ENCODE peak calls at places on chromosomes 16 and 17, in four cellular contexts. E is fibroblast of lung, P is AG09309, V is activated B cell treated with CpG ODN at 0.5 μM for 24 hours. M is an unnamed sample.

GRCh38 chr17:10616502-10617119 is 40.5 kb downstream of the MYH3 start:
- DNase-seq in E (peak), V (peak), P (peak), M (peak)

GRCh38 chr17:7497228-7497627 is 13.1 kb downstream of the POLR2A start:
- DNase-seq in E (no peak), V (no peak), P (no peak), M (no peak)

GRCh38 chr16:68800257-68800875 is 43.0 kb upstream of the TANGO6 start:
- DNase-seq in P (peak), E (peak), V (peak), M (peak)

GRCh38 chr16:28879261-28879840 is 1.1 kb downstream of the ATP2A1 start:
- DNase-seq in P (no peak), V (no peak), E (no peak), M (no peak)

GRCh38 chr17:64051153-64051552 is 30.7 kb upstream of the ICAM2 start:
- DNase-seq in P (no peak), V (no peak), E (no peak), M (no peak)

GRCh38 chr17:14864127-14864526 is 401.0 kb downstream of the PMP22 start:
- DNase-seq in E (no peak), P (no peak), V (no peak), M (no peak)

GRCh38 chr17:15348030-15348429 is 6.6 kb upstream of the TEKT3 start:
- DNase-seq in V (no peak), E (peak), P (no peak), M (no peak)

GRCh38 chr17:57726213-57726612 is 18.9 kb downstream of the CCDC182 start:
- DNase-seq in V (no peak), P (no peak), E (no peak), M (no peak)

GRCh38 chr17:63741251-63742049 is at the start of gene STRADA:
- DNase-seq in V (peak), P (peak), E (peak), M (peak)

GRCh38 chr17:79929257-79930076 is 90.2 kb upstream of the CBX4 start:
- DNase-seq in P (no peak), V (no peak), E (no peak), M (no peak)

GRCh38 chr17:58491510-58492045 is 3.4 kb upstream of the HSF5 start:
- DNase-seq in P (no peak), E (no peak), V (no peak), M (no peak)

GRCh38 chr16:89365044-89365467 is 125.3 kb downstream of the ANKRD11 start:
- DNase-seq in E (no peak), V (no peak), P (peak), M (peak)

GRCh38 chr16:53775821-53776431 is 72.0 kb downstream of the FTO start:
- DNase-seq in V (no peak), E (peak), P (peak), M (no peak)

GRCh38 chr17:73240561-73240960 is 21.1 kb downstream of the CPSF4L start:
- DNase-seq in P (no peak), E (no peak), V (no peak), M (no peak)

DNA sequence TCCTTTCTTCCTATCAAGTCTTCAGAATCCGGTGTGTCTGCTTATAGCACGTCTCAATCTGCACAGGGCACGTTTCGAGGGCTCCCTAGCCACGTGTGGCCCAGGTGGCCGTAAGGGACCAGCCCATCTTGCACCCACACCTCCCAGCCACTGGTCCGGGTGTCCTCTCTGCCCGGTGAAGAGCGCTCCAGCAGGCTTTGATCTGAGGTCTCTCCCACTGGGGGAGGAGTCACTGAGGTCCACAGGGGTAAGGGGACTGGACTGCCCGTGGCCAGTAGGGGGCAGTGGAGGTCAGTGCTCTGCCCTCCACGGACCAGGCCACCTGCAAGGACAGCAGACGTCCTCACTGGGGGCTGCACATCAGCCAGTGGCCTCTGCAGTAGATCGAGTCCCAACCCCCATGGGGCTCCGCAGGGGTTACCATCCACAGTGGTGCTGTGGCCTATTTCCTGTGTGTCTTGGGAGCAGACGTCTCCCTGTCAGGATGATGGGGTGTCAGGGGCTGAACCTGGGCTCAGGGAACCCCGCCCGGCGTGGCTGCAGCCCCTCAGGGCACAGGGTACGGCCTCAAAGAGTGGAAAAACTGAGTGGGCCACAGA is 204.1 kb upstream of the CIBAR2 start:
- DNase-seq in P (no peak), V (no peak), E (peak), M (peak)
- TF ChIP-seq CTCF in P (peak), V (no peak), E (peak), M (peak)

GRCh38 chr17:17954079-17954478 is 18.1 kb downstream of the TOM1L2 start:
- DNase-seq in P (no peak), V (no peak), E (no peak), M (no peak)

GRCh38 chr17:17950806-17951205 is 21.4 kb downstream of the TOM1L2 start:
- DNase-seq in E (no peak), V (no peak), P (no peak), M (no peak)

GRCh38 chr17:17951524-17951923 is 20.7 kb downstream of the TOM1L2 start:
- DNase-seq in E (no peak), V (no peak), P (no peak), M (no peak)

GRCh38 chr17:17950347-17950746 is 21.9 kb downstream of the TOM1L2 start:
- DNase-seq in E (no peak), V (no peak), P (no peak), M (no peak)

GRCh38 chr17:17952691-17953090 is 19.5 kb downstream of the TOM1L2 start:
- DNase-seq in P (no peak), V (no peak), E (no peak), M (no peak)
- TF ChIP-seq CTCF in P (no peak), V (no peak), E (no peak), M (no peak)

DNA sequence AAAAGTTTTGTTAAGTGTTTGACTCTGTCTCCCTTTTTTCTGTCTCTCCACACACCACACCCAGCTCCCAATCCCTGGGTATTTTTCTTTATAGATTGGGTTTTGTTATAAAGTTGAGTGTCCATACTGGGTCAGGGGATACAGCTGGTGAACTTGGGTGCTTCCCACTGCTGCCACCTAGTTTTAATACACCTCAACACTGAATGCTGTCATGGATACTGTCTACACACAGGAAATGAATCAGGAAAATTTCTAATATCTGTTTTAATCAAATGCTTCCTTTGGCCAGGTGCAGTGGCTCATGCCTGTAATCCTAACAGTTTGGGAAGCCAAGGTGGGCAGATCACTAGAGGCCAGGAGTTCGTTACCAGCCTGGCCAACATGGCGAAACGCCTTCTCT is 5.3 kb upstream of the TAOK1 start:
- DNase-seq in P (no peak), V (no peak), E (no peak), M (no peak)
- TF ChIP-seq CTCF in P (no peak), V (no peak), E (no peak), M (no peak)

GRCh38 chr16:2371421-2371820 is 30.9 kb upstream of the ABCA3 start:
- DNase-seq in P (no peak), V (no peak), E (no peak), M (no peak)

GRCh38 chr16:2370725-2371124 is 30.2 kb upstream of the ABCA3 start:
- DNase-seq in E (no peak), P (no peak), V (no peak), M (no peak)

GRCh38 chr16:2374644-2375043 is 34.1 kb upstream of the ABCA3 start:
- DNase-seq in V (no peak), P (no peak), E (no peak), M (no peak)

GRCh38 chr16:2366660-2367309 is 26.3 kb upstream of the ABCA3 start:
- DNase-seq in E (no peak), P (no peak), V (no peak), M (peak)

DNA sequence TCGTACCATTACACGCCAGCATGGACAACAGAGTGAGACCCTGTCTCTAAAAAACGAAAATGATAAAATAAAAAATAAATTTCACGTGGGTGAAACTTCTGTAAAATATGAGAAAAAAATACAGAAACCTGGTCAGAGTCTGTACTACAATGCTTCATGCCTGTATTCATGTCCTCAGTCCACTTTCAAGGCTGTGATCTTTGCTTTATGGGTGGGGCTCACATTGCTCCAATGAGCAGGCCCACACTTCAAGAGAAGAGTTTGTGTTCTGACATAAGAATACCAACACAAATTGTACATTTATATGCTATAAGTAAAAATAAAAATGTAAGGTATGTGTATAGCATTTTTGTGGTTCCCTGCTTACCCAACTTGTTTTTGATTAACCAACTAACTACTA is 32.2 kb upstream of the ABCA3 start:
- DNase-seq in P (no peak), V (no peak), E (no peak), M (no peak)
- TF ChIP-seq CTCF in P (no peak), V (no peak), E (no peak), M (no peak)

DNA sequence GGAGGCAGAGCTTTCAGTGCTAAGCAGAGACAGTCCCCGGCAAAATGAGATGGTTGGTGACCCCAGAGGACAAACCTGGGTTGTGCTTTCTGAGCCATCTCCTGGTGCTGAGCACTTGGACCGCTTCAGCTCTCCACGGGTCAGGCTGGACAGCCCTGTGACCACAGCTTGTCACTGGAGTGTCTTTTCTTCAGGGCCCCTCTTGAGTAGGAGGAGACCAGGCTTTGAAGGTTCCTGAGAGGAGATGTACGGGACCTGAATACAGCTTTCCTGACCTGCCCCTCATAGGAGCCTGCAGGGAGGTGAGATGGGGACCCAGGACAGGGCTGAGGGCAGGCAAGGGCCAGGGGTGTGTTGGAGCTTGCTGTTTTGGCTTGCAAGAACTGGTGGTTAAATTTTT is 17.8 kb upstream of the ADGRG1 start:
- DNase-seq in P (no peak), E (no peak), V (peak), M (peak)
- TF ChIP-seq CTCF in P (no peak), E (no peak), V (no peak), M (no peak)

GRCh38 chr17:4554997-4555799 is at the start of gene MYBBP1A:
- DNase-seq in V (peak), P (peak), E (peak), M (peak)
- TF ChIP-seq CTCF in V (no peak), P (peak), E (peak), M (no peak)

M was measured in GM20000.